ENCODE peak calls at places on chromosomes 11 and 22, in ten cellular contexts. R is ovary, B is GM12878, I is dorsolateral prefrontal cortex, P is vagina, T is kidney, D is lung, X is left ventricle myocardium inferior, E is IMR-90, H is A549. Y is an unnamed sample.

GRCh38 chr11:94754335-94754734 is 13.8 kb upstream of the AMOTL1 start:
- DNase-seq in X (no peak), B (no peak), D (no peak), P (no peak), H (no peak), I (no peak), E (no peak), T (no peak), R (no peak), Y (no peak)

GRCh38 chr11:124746621-124747243 is 5.3 kb downstream of the VSIG2 start:
- DNase-seq in I (no peak), R (peak), D (peak), T (peak), P (no peak), B (peak), H (peak), X (peak), E (peak), Y (peak)

GRCh38 chr11:35404397-35404775 is 15.0 kb downstream of the SLC1A2 start:
- DNase-seq in R (no peak), B (no peak), E (peak), T (no peak), P (peak), X (no peak), I (no peak), H (peak), D (peak), Y (no peak)

GRCh38 chr11:57515332-57516060 is at the start of gene SLC43A1:
- DNase-seq in B (no peak), R (peak), E (peak), T (peak), I (no peak), D (peak), H (no peak), X (peak), P (no peak), Y (peak)

GRCh38 chr11:17129003-17129402 is 51.5 kb upstream of the RPS13 start:
- DNase-seq in P (no peak), T (no peak), D (no peak), H (peak), E (peak), I (no peak), X (no peak), B (no peak), R (no peak), Y (peak)

GRCh38 chr22:25623310-25623734 is 58.8 kb downstream of the GRK3 start:
- DNase-seq in R (no peak), P (no peak), E (no peak), I (no peak), H (no peak), D (no peak), T (no peak), B (peak), X (no peak), Y (no peak)

GRCh38 chr11:18703001-18703763 is 4.6 kb downstream of the TMEM86A start:
- DNase-seq in P (no peak), B (no peak), R (no peak), X (peak), H (no peak), I (no peak), E (no peak), T (no peak), D (no peak), Y (no peak)

GRCh38 chr22:30892286-30892685 is 76.3 kb downstream of the MORC2 start:
- DNase-seq in P (no peak), X (peak), R (no peak), D (no peak), B (no peak), H (no peak), T (peak), I (no peak), E (no peak), Y (no peak)

GRCh38 chr22:17728786-17729185 is 45.5 kb downstream of the BID start:
- DNase-seq in X (no peak), R (no peak), E (no peak), T (no peak), H (no peak), B (no peak), I (no peak), D (no peak), P (no peak), Y (no peak)

GRCh38 chr11:12606597-12606996 is 67.6 kb upstream of the TEAD1 start:
- DNase-seq in E (peak), X (no peak), P (no peak), D (no peak), T (no peak), I (no peak), H (no peak), R (no peak), B (no peak), Y (peak)

GRCh38 chr11:97537407-97538150 is 1147.8 kb downstream of the JRKL start:
- DNase-seq in I (no peak), B (no peak), E (no peak), D (no peak), R (no peak), T (peak), P (no peak), X (no peak), H (no peak), Y (no peak)

GRCh38 chr11:69425444-69425843 is 56.0 kb upstream of the LINC01488 start:
- DNase-seq in D (no peak), P (no peak), R (no peak), T (no peak), I (no peak), E (no peak), H (no peak), X (no peak), B (no peak), Y (no peak)

GRCh38 chr11:20060647-20061205 is 99.5 kb downstream of the DBX1 start:
- DNase-seq in R (no peak), I (no peak), T (no peak), P (no peak), E (no peak), X (no peak), D (no peak), B (no peak), H (no peak), Y (no peak)

GRCh38 chr22:38415561-38416321 is 39.3 kb downstream of the KCNJ4 start:
- DNase-seq in E (no peak), P (peak), T (peak), R (peak), B (no peak), I (peak), X (peak), D (no peak), H (no peak), Y (no peak)

GRCh38 chr11:99865951-99866350 is 821.1 kb upstream of the ARHGAP42 start:
- DNase-seq in D (no peak), X (no peak), H (no peak), R (no peak), I (no peak), T (no peak), P (no peak), B (no peak), E (no peak), Y (peak)

GRCh38 chr22:35140879-35141745 is 75.2 kb downstream of the ISX start:
- DNase-seq in D (no peak), E (no peak), P (no peak), R (no peak), X (no peak), B (no peak), I (no peak), H (no peak), T (no peak), Y (no peak)

GRCh38 chr11:2385156-2386151 is 8.3 kb downstream of the CD81 start:
- DNase-seq in P (no peak), B (peak), T (peak), H (no peak), R (no peak), E (no peak), D (no peak), X (no peak), I (no peak), Y (no peak)

GRCh38 chr11:4454031-4454430 is 4.9 kb downstream of the OR52K2 start:
- DNase-seq in P (no peak), E (no peak), T (no peak), R (no peak), X (no peak), H (no peak), B (no peak), I (no peak), D (no peak), Y (no peak)

GRCh38 chr11:1283091-1283511 is 26.3 kb downstream of the TOLLIP start:
- DNase-seq in T (peak), D (no peak), B (no peak), I (no peak), E (no peak), H (no peak), R (no peak), X (no peak), P (no peak), Y (no peak)

GRCh38 chr11:416757-417621 is 2.2 kb upstream of the SIGIRR start:
- DNase-seq in B (no peak), P (no peak), H (no peak), I (no peak), R (no peak), T (peak), X (peak), D (no peak), E (no peak), Y (no peak)

GRCh38 chr11:24496728-24497396 is at the start of gene LUZP2:
- DNase-seq in P (no peak), D (no peak), R (no peak), T (peak), E (peak), B (no peak), I (no peak), H (no peak), X (no peak), Y (peak)

GRCh38 chr11:73907191-73907590 is 30.4 kb downstream of the PAAF1 start:
- DNase-seq in T (no peak), H (peak), D (no peak), E (peak), R (no peak), B (no peak), P (no peak), X (no peak), I (no peak), Y (peak)

GRCh38 chr11:18958221-18958910 is 19.2 kb upstream of the MRGPRX1 start:
- DNase-seq in D (no peak), T (no peak), P (no peak), R (no peak), H (no peak), I (no peak), B (no peak), X (no peak), E (no peak), Y (no peak)

GRCh38 chr11:114193730-114194674 is 102.2 kb upstream of the NNMT start:
- DNase-seq in R (peak), B (no peak), H (no peak), D (no peak), E (no peak), T (no peak), I (no peak), P (no peak), X (no peak), Y (no peak)

GRCh38 chr11:78672850-78673641 is 98.4 kb upstream of the NARS2 start:
- DNase-seq in H (no peak), I (no peak), E (no peak), P (no peak), T (no peak), X (no peak), R (no peak), B (no peak), D (no peak), Y (no peak)

GRCh38 chr11:67391304-67392181 is at the start of gene RAD9A:
- DNase-seq in R (peak), I (peak), P (peak), T (peak), E (peak), D (peak), X (peak), B (no peak), H (peak), Y (peak)
- H3K27ac ChIP-seq in R (peak), I (peak), P (peak), T (peak), E (peak), D (peak), X (peak), B (peak), H (peak), Y (peak)

DNA sequence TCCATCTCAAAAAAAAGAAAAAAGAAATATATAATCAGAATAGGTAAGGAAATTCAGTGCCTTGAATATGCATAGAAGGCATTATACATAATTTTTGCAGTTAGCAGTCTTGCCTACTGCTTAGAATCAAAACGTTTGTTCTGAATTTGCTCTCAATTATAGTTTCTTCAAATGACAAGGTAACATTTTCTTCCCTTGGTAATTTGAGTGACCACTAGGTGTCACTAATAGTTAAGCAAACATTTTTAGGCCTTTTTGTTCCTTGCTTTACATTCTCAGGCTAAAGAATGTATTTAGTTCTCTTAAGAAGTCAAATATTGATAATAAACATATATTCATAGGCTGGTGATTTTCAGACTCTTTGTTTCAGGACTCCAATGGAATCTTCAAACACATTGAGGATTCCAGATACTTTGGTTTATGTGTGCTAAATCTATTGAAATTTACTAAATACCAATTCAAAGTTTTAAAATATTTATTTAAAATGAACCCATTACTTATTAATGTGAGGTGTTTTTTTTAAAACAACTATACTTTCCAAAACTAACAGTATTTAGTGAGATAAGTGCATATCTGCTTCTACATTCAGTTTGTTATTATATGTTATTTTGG is 55.0 kb upstream of the DEPDC7 start:
- DNase-seq in R (no peak), I (no peak), P (no peak), T (no peak), X (no peak), H (peak), E (peak), D (no peak), B (peak), Y (no peak)
- TF ChIP-seq CTCF in R (peak), I (peak), P (peak), T (peak), X (peak), H (peak), E (peak), D (peak), B (peak), Y (peak)

GRCh38 chr22:46060292-46061123 is 83.5 kb upstream of the WNT7B start:
- DNase-seq in I (no peak), H (no peak), P (no peak), T (no peak), X (no peak), B (no peak), D (no peak), R (peak), E (no peak), Y (no peak)
- H3K27ac ChIP-seq in I (peak), H (no peak), P (peak), T (no peak), X (peak), B (no peak), D (peak), R (no peak), E (no peak), Y (no peak)

GRCh38 chr11:46127150-46127638 is 5.9 kb upstream of the PHF21A start:
- DNase-seq in T (no peak), X (no peak), E (peak), P (no peak), R (no peak), H (peak), B (no peak), I (no peak), D (peak), Y (peak)
- TF ChIP-seq CTCF in T (peak), X (peak), E (peak), P (no peak), R (no peak), H (peak), B (peak), I (no peak), D (peak), Y (peak)

DNA sequence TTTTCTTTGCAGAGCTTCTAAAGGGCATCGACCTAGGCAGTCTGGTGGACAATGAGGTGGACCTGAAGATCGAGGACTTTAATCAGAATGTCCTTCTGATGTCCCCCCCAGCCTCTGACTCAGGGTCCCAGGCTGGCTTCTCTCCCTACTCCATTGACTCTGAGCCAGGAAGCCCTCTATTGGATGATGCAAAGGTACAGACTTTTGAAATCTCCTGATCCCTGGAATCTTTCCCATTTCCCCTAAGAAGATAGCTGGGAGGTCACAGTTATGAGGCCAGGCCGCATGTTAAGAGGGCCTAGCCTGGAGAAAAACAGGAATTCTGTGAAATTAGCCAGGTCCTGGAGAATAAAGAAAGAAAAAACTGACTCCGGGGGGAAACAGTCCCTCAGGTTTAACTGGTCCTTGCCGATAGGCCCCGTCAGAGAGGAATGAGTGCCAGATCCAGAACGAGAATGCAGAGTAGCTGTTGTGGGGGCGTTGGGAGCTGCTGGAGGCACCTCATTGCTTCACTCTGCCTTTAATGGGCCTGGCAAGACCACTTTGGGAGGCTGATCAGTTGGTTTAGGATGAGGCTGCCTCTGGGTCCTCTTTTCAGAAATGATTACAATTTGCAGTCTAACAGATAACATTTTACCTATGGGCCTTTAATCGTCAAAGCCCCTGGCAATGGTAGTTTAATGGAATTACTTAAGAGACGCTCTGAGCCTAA is 39.2 kb downstream of the SHISA8 start:
- DNase-seq in H (no peak), X (no peak), P (no peak), D (no peak), B (no peak), T (no peak), I (no peak), E (no peak), R (no peak), Y (no peak)
- H3K27ac ChIP-seq in H (no peak), X (no peak), P (no peak), D (no peak), B (no peak), T (no peak), I (peak), E (no peak), R (no peak), Y (no peak)

GRCh38 chr11:116071241-116071640 is 567.0 kb upstream of the CADM1 start:
- DNase-seq in B (no peak), H (no peak), T (no peak), P (no peak), X (no peak), I (no peak), R (no peak), D (no peak), E (no peak), Y (no peak)

GRCh38 chr11:116073854-116074837 is 569.9 kb upstream of the CADM1 start:
- DNase-seq in H (no peak), B (peak), D (no peak), P (no peak), T (no peak), I (peak), R (no peak), E (no peak), X (peak), Y (no peak)

GRCh38 chr11:116070555-116070954 is 566.3 kb upstream of the CADM1 start:
- DNase-seq in E (no peak), P (no peak), D (no peak), T (no peak), X (no peak), H (no peak), B (no peak), I (no peak), R (no peak), Y (no peak)

GRCh38 chr11:116072133-116072532 is 567.9 kb upstream of the CADM1 start:
- DNase-seq in T (no peak), I (no peak), H (no peak), E (no peak), R (no peak), D (no peak), X (no peak), P (no peak), B (no peak), Y (no peak)

DNA sequence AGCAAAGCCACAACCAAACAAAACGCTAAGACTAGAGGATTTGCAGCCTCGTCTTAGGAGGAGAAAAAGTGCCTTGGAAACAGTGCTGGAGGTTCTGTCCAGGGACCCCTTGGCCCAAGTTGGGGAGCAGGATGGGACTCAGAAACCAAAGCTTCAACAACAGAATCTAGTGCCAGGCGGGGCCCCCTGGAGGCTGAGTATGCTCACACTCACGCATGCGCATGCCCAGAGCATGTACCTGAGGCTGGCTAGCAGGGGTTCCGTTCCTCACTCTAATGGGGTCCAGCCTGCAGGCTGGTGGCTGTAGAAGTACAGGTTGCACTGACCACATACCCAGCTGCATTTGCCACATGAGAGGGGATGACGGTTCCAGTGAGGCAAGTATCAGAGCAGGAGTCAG is 568.6 kb upstream of the CADM1 start:
- DNase-seq in H (no peak), P (no peak), T (no peak), X (no peak), R (no peak), D (no peak), I (no peak), B (no peak), E (no peak), Y (no peak)
- TF ChIP-seq CTCF in H (no peak), P (no peak), T (no peak), X (no peak), R (no peak), D (no peak), I (no peak), B (peak), E (no peak), Y (peak)

GRCh38 chr11:128392259-128392658 is 195.1 kb downstream of the ETS1 start:
- DNase-seq in P (no peak), B (no peak), T (no peak), D (no peak), E (no peak), I (no peak), R (no peak), X (no peak), H (no peak), Y (no peak)
- H3K27ac ChIP-seq in P (no peak), B (no peak), T (no peak), D (no peak), E (no peak), I (no peak), R (no peak), X (no peak), H (no peak), Y (no peak)

DNA sequence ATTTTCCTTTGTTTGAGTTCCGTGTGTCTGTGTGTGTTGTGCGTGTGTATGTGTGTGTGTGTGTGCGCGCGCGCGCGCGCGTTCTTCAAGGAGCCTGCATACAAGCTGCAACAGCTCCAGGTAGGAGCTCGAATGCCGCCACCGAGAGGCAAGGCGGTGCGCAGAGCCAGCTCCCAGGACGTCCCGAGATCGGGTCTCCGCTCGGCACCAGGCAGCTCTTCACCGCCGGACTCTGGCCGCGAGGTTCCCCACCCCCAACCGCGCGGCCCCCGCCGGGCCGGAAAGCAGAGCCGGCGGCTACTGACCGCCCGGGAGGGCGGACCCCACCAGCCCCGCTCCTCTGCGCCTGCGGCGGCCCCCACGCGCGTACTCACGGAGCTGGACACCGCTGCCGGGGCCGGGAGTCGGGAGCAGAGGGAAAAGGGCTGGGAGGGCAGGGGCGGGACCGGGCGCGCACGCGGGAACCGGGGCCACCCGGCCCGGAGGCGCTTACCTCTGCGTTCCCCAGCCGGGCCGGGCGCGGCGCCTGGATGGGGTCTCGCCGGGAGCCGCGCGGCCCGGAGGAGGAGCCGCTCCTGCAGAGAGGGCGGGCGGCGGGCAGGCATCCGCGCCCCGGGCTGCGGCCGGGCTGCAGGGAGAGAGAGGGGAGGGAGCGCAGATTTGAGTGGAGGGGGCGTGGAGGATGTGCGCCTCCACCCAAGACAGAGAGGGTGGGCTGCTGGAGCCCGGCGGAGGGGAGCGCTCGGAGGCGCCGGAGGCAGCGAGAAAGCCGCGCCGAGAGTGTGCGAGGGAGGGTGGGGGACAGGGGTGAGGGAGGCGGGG is 40.3 kb upstream of the AKIP1 start:
- DNase-seq in R (peak), H (peak), X (peak), T (peak), I (peak), E (peak), D (peak), B (no peak), P (no peak), Y (peak)
- TF ChIP-seq CTCF in R (no peak), H (no peak), X (no peak), T (no peak), I (no peak), E (no peak), D (no peak), B (no peak), P (no peak), Y (no peak)

GRCh38 chr22:44305455-44305854 is 7.3 kb downstream of the SHISAL1 start:
- DNase-seq in T (no peak), B (no peak), I (no peak), H (no peak), P (no peak), X (no peak), E (no peak), R (no peak), D (no peak), Y (no peak)
- H3K27ac ChIP-seq in T (no peak), B (no peak), I (no peak), H (no peak), P (peak), X (no peak), E (no peak), R (peak), D (no peak), Y (no peak)

GRCh38 chr11:119583585-119583984 is 145.4 kb downstream of the NECTIN1 start:
- DNase-seq in T (no peak), P (no peak), R (no peak), H (no peak), D (no peak), X (no peak), E (no peak), B (no peak), I (no peak), Y (no peak)
- TF ChIP-seq CTCF in T (no peak), P (no peak), R (no peak), H (no peak), D (no peak), X (no peak), E (no peak), B (peak), I (no peak), Y (peak)

Y was measured in brain microvascular endothelial cell.